ENCODE peak calls at places on chromosomes 16 and 17, in nine cellular contexts. Z, R, P, N, U, I, S, Q and O are unnamed samples.

GRCh38 chr17:27319536-27320221 is 25.8 kb downstream of the WSB1 start:
- DNase-seq in Z (no peak), I (peak; percentile 88), R (peak; percentile 51), N (no peak), Q (no peak), U (no peak), S (peak; percentile 54), P (peak; percentile 86), O (peak; percentile 60)

GRCh38 chr17:58268774-58269556 is 11.8 kb downstream of the MPO start:
- DNase-seq in R (no peak), Z (no peak), S (no peak), P (no peak), U (no peak), Q (no peak), I (peak; percentile 4), N (no peak), O (no peak)

GRCh38 chr17:38789185-38789584 is 10.2 kb downstream of the PIP4K2B start:
- DNase-seq in Z (no peak), U (no peak), Q (no peak), S (no peak), R (no peak), P (no peak), I (no peak), N (no peak), O (no peak)

GRCh38 chr17:71098071-71098470 is 928.7 kb downstream of the KCNJ2 start:
- DNase-seq in S (no peak), U (no peak), R (no peak), N (no peak), I (no peak), P (peak; percentile 23), Z (no peak), Q (no peak), O (no peak)

GRCh38 chr17:41343031-41343430 is 7.6 kb downstream of the KRT33A start:
- DNase-seq in U (no peak), R (no peak), Z (no peak), N (no peak), Q (no peak), I (no peak), P (no peak), S (no peak), O (no peak)

GRCh38 chr16:35186045-35186759 is 1726.8 kb downstream of the TP53TG3F start:
- DNase-seq in P (no peak), Z (no peak), U (no peak), I (no peak), N (no peak), S (no peak), Q (no peak), R (no peak), O (peak; percentile 36)

GRCh38 chr17:74981318-74981978 is 6.0 kb upstream of the CDR2L start:
- DNase-seq in R (no peak), Z (no peak), Q (no peak), N (no peak), S (no peak), I (no peak), U (no peak), P (no peak), O (no peak)

GRCh38 chr16:70470927-70471341 is 16.5 kb downstream of the FCSK start:
- DNase-seq in U (peak; percentile 65), S (no peak), P (peak; percentile 46), N (peak; percentile 44), I (peak; percentile 65), R (no peak), Z (no peak), Q (no peak), O (peak; percentile 65)

GRCh38 chr16:351804-352520 is 561 bp downstream of the AXIN1 start:
- DNase-seq in P (peak; percentile 46), S (no peak), Z (no peak), Q (no peak), I (no peak), N (no peak), R (no peak), U (no peak), O (no peak)

GRCh38 chr16:83470406-83470805 is 337.4 kb upstream of the HSBP1 start:
- DNase-seq in S (no peak), I (no peak), U (no peak), P (no peak), R (no peak), N (peak; percentile 35), Z (no peak), Q (no peak), O (no peak)

GRCh38 chr16:50268352-50268751 is 2.0 kb downstream of the ADCY7 start:
- DNase-seq in P (no peak), U (no peak), Q (no peak), N (no peak), I (no peak), Z (no peak), S (no peak), R (no peak), O (no peak)

GRCh38 chr16:53131363-53132071 is 76.7 kb downstream of the CHD9 start:
- DNase-seq in R (peak; percentile 40), Q (no peak), S (peak; percentile 65), P (peak; percentile 63), I (peak; percentile 68), Z (peak; percentile 51), N (peak; percentile 47), U (peak; percentile 48), O (peak; percentile 84)

GRCh38 chr17:75683467-75684041 is 16.4 kb downstream of the SAP30BP start:
- DNase-seq in Z (no peak), U (peak; percentile 80), Q (no peak), P (no peak), I (no peak), N (peak; percentile 78), R (no peak), S (no peak), O (no peak)

GRCh38 chr17:43360376-43360738 is 38.4 kb upstream of the ARL4D start:
- DNase-seq in R (peak; percentile 67), N (peak; percentile 37), U (peak; percentile 80), Q (no peak), P (peak; percentile 58), Z (no peak), I (no peak), S (peak; percentile 65), O (peak; percentile 79)

GRCh38 chr17:40063915-40064531 is 1.3 kb downstream of the THRA start:
- DNase-seq in Q (no peak), U (no peak), R (no peak), N (no peak), I (peak; percentile 57), P (no peak), Z (no peak), S (no peak), O (no peak)

GRCh38 chr17:40060887-40061480 is 1.8 kb upstream of the THRA start:
- DNase-seq in U (no peak), Q (no peak), I (no peak), Z (no peak), R (no peak), P (peak; percentile 38), S (no peak), N (no peak), O (no peak)

GRCh38 chr17:40061532-40062038 is 1.2 kb upstream of the THRA start:
- DNase-seq in S (no peak), Q (no peak), R (no peak), P (no peak), N (no peak), U (no peak), Z (no peak), I (no peak), O (no peak)

GRCh38 chr17:40063034-40063765 is 435 bp downstream of the THRA start:
- DNase-seq in N (no peak), S (no peak), Z (no peak), R (peak; percentile 59), U (no peak), P (peak; percentile 64), Q (no peak), I (peak; percentile 68), O (peak; percentile 67)

GRCh38 chr17:40062347-40063033 is at the start of gene THRA:
- DNase-seq in U (no peak), I (peak; percentile 88), R (peak; percentile 55), P (peak; percentile 84), Q (no peak), S (no peak), Z (peak; percentile 84), N (no peak), O (peak; percentile 77)
- TF ChIP-seq POLR2A in U (no peak), I (no peak), R (peak; percentile 50), P (no peak), Q (no peak), S (no peak), Z (no peak), N (no peak), O (no peak)

GRCh38 chr17:82079001-82079677 is 13.5 kb upstream of the DUS1L start:
- DNase-seq in U (no peak), I (no peak), S (no peak), P (no peak), N (no peak), Q (no peak), R (no peak), Z (no peak), O (no peak)
- TF ChIP-seq POLR2A in U (no peak), I (no peak), S (no peak), P (no peak), N (no peak), Q (no peak), R (no peak), Z (no peak), O (no peak)

GRCh38 chr16:27335349-27336052 is 21.7 kb downstream of the IL4R start:
- DNase-seq in N (no peak), Z (no peak), P (no peak), R (no peak), Q (no peak), U (no peak), I (no peak), S (no peak), O (no peak)
- TF ChIP-seq POLR2A in N (no peak), Z (no peak), P (no peak), R (no peak), Q (no peak), U (no peak), I (no peak), S (no peak), O (no peak)

GRCh38 chr17:80269405-80269807 is 8.8 kb downstream of the RNF213 start:
- DNase-seq in R (no peak), I (no peak), N (no peak), U (no peak), Q (no peak), S (no peak), Z (no peak), P (no peak), O (no peak)

GRCh38 chr17:80272366-80272765 is 11.7 kb downstream of the RNF213 start:
- DNase-seq in S (no peak), Q (no peak), I (no peak), N (no peak), Z (no peak), R (no peak), P (no peak), U (no peak), O (no peak)

GRCh38 chr17:80268427-80268826 is 7.8 kb downstream of the RNF213 start:
- DNase-seq in I (no peak), S (no peak), P (no peak), Q (no peak), Z (no peak), U (no peak), N (no peak), R (no peak), O (no peak)

GRCh38 chr17:80270836-80271235 is 10.2 kb downstream of the RNF213 start:
- DNase-seq in P (peak; percentile 29), Q (no peak), N (no peak), S (no peak), U (peak; percentile 59), Z (no peak), R (no peak), I (no peak), O (no peak)

DNA sequence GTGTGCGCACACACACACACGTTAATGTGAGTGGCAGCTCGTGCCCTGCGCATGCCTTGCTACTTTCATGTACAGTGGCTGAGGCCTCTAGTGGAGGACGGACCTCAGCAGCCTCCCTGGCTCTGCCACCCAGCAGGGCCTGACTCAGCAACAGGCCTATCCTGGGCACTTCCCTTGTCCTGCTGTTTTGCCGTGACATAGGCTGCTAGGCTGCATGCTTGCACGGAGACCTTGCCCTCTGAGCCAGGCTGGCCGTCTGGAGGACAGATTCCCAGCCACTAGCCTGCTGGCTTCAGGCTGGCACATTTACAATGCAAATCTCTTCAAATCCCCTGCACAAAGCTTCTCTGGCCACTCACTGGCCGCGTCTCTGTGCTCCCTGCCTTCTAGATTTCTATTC is 9.5 kb downstream of the RNF213 start:
- DNase-seq in I (no peak), Q (no peak), R (no peak), U (no peak), P (no peak), Z (no peak), N (no peak), S (no peak), O (no peak)
- TF ChIP-seq POLR2A in I (no peak), Q (no peak), R (no peak), U (no peak), P (no peak), Z (no peak), N (no peak), S (no peak), O (no peak)